ENCODE peak calls at places on chromosomes 5 and 9, in ten cellular contexts. E is AG04450, N is osteocyte, A is GM20000, R is mesothelial cell of epicardium, O is H9, X is RWPE1, Y is brain microvascular endothelial cell, V is body of pancreas, U is natural killer cell. M is an unnamed sample.

GRCh38 chr9:74609671-74610416 is 112.7 kb downstream of the RORB start:
- DNase-seq in N (no peak), R (no peak), O (no peak), U (no peak), X (no peak), Y (no peak), A (no peak), V (no peak), E (no peak), M (peak)

GRCh38 chr5:90590170-90590569 is 31.6 kb downstream of the ADGRV1 start:
- DNase-seq in X (no peak), A (no peak), R (no peak), V (no peak), Y (no peak), O (no peak), N (no peak), E (no peak), U (no peak), M (no peak)

GRCh38 chr5:11251242-11251641 is 490.2 kb upstream of the DAP start:
- DNase-seq in E (no peak), N (no peak), R (no peak), X (peak), Y (no peak), A (no peak), V (no peak), O (no peak), U (no peak), M (peak)

GRCh38 chr9:126515001-126515872 is 98.5 kb upstream of the LMX1B start:
- DNase-seq in U (no peak), R (no peak), V (no peak), A (no peak), Y (no peak), E (no peak), O (no peak), X (no peak), N (no peak), M (no peak)

GRCh38 chr9:127519301-127520166 is 68.2 kb downstream of the LRSAM1 start:
- DNase-seq in N (peak), A (peak), V (no peak), U (peak), O (peak), R (peak), Y (peak), X (peak), E (peak), M (peak)

GRCh38 chr9:120267929-120268328 is 312.0 kb downstream of the CDK5RAP2 start:
- DNase-seq in U (no peak), Y (no peak), V (no peak), O (no peak), R (no peak), A (no peak), E (no peak), X (no peak), N (no peak), M (peak)

GRCh38 chr5:2617461-2617860 is 134.0 kb downstream of the IRX2 start:
- DNase-seq in A (no peak), V (no peak), X (no peak), O (no peak), R (no peak), Y (no peak), N (no peak), E (no peak), U (no peak), M (no peak)

GRCh38 chr9:98657897-98658296 is 50.8 kb downstream of the GABBR2 start:
- DNase-seq in A (no peak), E (no peak), U (no peak), N (no peak), Y (no peak), X (no peak), R (no peak), O (no peak), V (no peak), M (peak)

GRCh38 chr5:55456216-55456895 is 78.4 kb downstream of the PLPP1 start:
- DNase-seq in X (peak), V (no peak), N (no peak), R (no peak), O (no peak), Y (no peak), A (no peak), E (no peak), U (no peak), M (peak)

GRCh38 chr9:133821606-133822438 is 83.7 kb upstream of the SARDH start:
- DNase-seq in E (no peak), Y (no peak), U (no peak), A (peak), N (no peak), X (no peak), O (no peak), R (no peak), V (no peak), M (no peak)

GRCh38 chr9:136201609-136202448 is 3.1 kb downstream of the LHX3 start:
- DNase-seq in A (peak), V (no peak), E (no peak), U (no peak), R (peak), Y (no peak), N (no peak), O (no peak), X (peak), M (no peak)

GRCh38 chr5:32828492-32828891 is 117.4 kb downstream of the NPR3 start:
- DNase-seq in O (no peak), N (no peak), R (no peak), X (no peak), Y (no peak), U (no peak), A (no peak), V (no peak), E (no peak), M (no peak)

GRCh38 chr5:481347-481746 is 38.4 kb downstream of the EXOC3 start:
- DNase-seq in O (no peak), E (no peak), V (no peak), R (no peak), Y (no peak), U (no peak), A (no peak), X (no peak), N (no peak), M (no peak)

GRCh38 chr5:68333649-68334549 is 118.3 kb downstream of the PIK3R1 start:
- DNase-seq in V (no peak), E (peak), Y (peak), U (no peak), O (no peak), X (peak), N (no peak), R (no peak), A (no peak), M (peak)

GRCh38 chr5:36666304-36666703 is 59.9 kb downstream of the SLC1A3 start:
- DNase-seq in X (no peak), O (no peak), A (no peak), N (no peak), Y (no peak), U (no peak), R (no peak), E (no peak), V (no peak), M (no peak)

GRCh38 chr9:137731947-137732813 is 113.4 kb downstream of the EHMT1 start:
- DNase-seq in O (peak), R (no peak), N (no peak), A (no peak), Y (no peak), X (no peak), V (no peak), U (no peak), E (no peak), M (no peak)

GRCh38 chr9:113220467-113221002 is 542 bp downstream of the FKBP15 start:
- DNase-seq in X (peak), E (no peak), U (peak), A (no peak), V (no peak), N (no peak), O (no peak), R (no peak), Y (no peak), M (peak)

GRCh38 chr9:107637421-107638420 is 148.2 kb upstream of the KLF4 start:
- DNase-seq in R (peak), U (no peak), E (peak), X (peak), Y (peak), O (peak), A (peak), V (peak), N (peak), M (no peak)

GRCh38 chr5:168651654-168652053 is 72.5 kb upstream of the PANK3 start:
- DNase-seq in A (no peak), X (peak), U (no peak), Y (peak), E (no peak), O (no peak), N (no peak), R (no peak), V (no peak), M (peak)

GRCh38 chr9:77977210-77977611 is 54.4 kb downstream of the GNAQ start:
- DNase-seq in E (no peak), A (peak), U (peak), Y (peak), X (no peak), R (no peak), O (peak), V (peak), N (no peak), M (peak)

GRCh38 chr5:137192293-137192743 is 306.8 kb downstream of the SPOCK1 start:
- DNase-seq in R (no peak), Y (no peak), A (no peak), V (no peak), O (no peak), E (no peak), N (no peak), X (peak), U (no peak), M (peak)

GRCh38 chr5:44454002-44454401 is 64.8 kb upstream of the FGF10 start:
- DNase-seq in R (no peak), E (no peak), A (no peak), N (no peak), O (peak), V (no peak), U (no peak), Y (no peak), X (no peak), M (no peak)

GRCh38 chr9:91949946-91950664 is at the start of gene ROR2:
- DNase-seq in V (peak), X (peak), U (peak), R (peak), E (no peak), Y (no peak), N (peak), A (peak), O (peak), M (no peak)

GRCh38 chr5:135313946-135314345 is 85.1 kb downstream of the MACROH2A1 start:
- DNase-seq in E (no peak), X (no peak), N (peak), V (no peak), O (peak), Y (no peak), A (no peak), R (no peak), U (no peak), M (no peak)

GRCh38 chr9:98231770-98232478 is 23.5 kb downstream of the TBC1D2 start:
- DNase-seq in U (no peak), R (no peak), E (peak), O (no peak), A (no peak), N (no peak), X (peak), Y (peak), V (no peak), M (peak)

GRCh38 chr5:122151640-122152039 is 22.3 kb downstream of the ZNF474 start:
- DNase-seq in X (peak), V (no peak), Y (peak), A (no peak), N (no peak), R (no peak), E (no peak), U (no peak), O (no peak), M (peak)

GRCh38 chr5:40165789-40166728 is 513.7 kb upstream of the PTGER4 start:
- DNase-seq in O (peak), N (no peak), R (no peak), A (no peak), V (no peak), U (no peak), X (no peak), Y (peak), E (no peak), M (peak)

GRCh38 chr9:97510797-97511761 is 9.6 kb downstream of the TMOD1 start:
- DNase-seq in O (peak), R (no peak), E (peak), V (no peak), X (no peak), U (no peak), N (peak), Y (peak), A (peak), M (peak)

GRCh38 chr5:158482201-158482600 is 617.5 kb downstream of the EBF1 start:
- DNase-seq in E (no peak), U (no peak), X (no peak), Y (no peak), N (no peak), O (no peak), V (no peak), A (no peak), R (no peak), M (no peak)

GRCh38 chr9:137268538-137269201 is 8.9 kb upstream of the TOR4A start:
- DNase-seq in N (no peak), X (no peak), O (no peak), A (no peak), Y (peak), V (no peak), E (no peak), R (no peak), U (no peak), M (no peak)

GRCh38 chr9:116344416-116344815 is 190.8 kb downstream of the PAPPA start:
- DNase-seq in E (no peak), V (no peak), U (no peak), X (no peak), Y (no peak), O (no peak), N (no peak), A (no peak), R (no peak), M (no peak)

GRCh38 chr5:81820315-81820636 is 69.4 kb upstream of the SSBP2 start:
- DNase-seq in N (no peak), R (no peak), E (no peak), A (no peak), Y (no peak), U (no peak), O (no peak), X (no peak), V (no peak), M (no peak)

GRCh38 chr9:71250626-71251025 is 129.2 kb upstream of the TRPM3 start:
- DNase-seq in R (no peak), E (no peak), X (no peak), U (no peak), A (no peak), Y (no peak), V (no peak), N (no peak), O (peak), M (no peak)

GRCh38 chr5:75338408-75338807 is 1.4 kb downstream of the HMGCR start:
- DNase-seq in N (no peak), V (no peak), R (no peak), Y (no peak), U (no peak), E (no peak), O (no peak), A (no peak), X (no peak), M (no peak)

GRCh38 chr5:75335486-75335885 is 1.5 kb upstream of the HMGCR start:
- DNase-seq in N (no peak), V (no peak), X (no peak), R (no peak), O (no peak), Y (no peak), A (no peak), E (no peak), U (no peak), M (no peak)

GRCh38 chr5:75335952-75336624 is 932 bp upstream of the HMGCR start:
- DNase-seq in E (peak), R (no peak), A (peak), O (no peak), X (peak), Y (peak), V (peak), U (no peak), N (no peak), M (peak)

GRCh38 chr5:75337366-75338021 is 474 bp downstream of the HMGCR start:
- DNase-seq in N (peak), V (no peak), Y (no peak), R (peak), O (no peak), A (peak), X (no peak), U (no peak), E (no peak), M (peak)

GRCh38 chr5:75336625-75337336 is at the start of gene HMGCR:
- DNase-seq in X (peak), U (peak), V (peak), N (peak), E (peak), O (peak), R (peak), A (peak), Y (peak), M (peak)
- TF ChIP-seq CTCF in X (peak), U (no peak), V (no peak), N (no peak), E (no peak), O (peak), R (no peak), A (peak), Y (peak), M (no peak)

GRCh38 chr9:112086627-112087026 is 88.5 kb downstream of the SUSD1 start:
- DNase-seq in Y (no peak), R (no peak), A (no peak), E (no peak), N (no peak), U (no peak), V (no peak), X (peak), O (no peak), M (peak)
- TF ChIP-seq CTCF in Y (peak), R (peak), A (peak), E (peak), N (peak), U (peak), V (peak), X (peak), O (peak), M (peak)

DNA sequence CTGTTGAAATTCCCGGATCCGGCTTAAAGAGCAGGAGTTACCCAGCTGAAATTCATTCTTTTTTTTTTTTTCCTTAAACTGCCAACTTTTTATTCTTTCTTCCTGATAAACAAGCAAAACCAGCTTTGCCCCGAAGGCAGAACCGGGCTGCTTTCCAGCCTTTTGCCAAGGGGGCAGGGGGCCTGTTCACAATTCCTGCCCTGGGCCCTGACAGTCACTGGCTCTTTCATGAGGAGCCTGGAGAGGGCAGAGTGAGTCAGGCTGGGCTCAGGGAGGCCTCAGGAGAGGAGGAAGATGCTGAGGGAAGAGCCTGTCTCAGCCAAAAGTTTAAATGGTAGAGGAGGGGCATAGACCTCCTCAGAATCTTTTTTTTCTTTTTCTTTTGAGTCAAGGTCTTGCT is 4.8 kb downstream of the GLIPR2 start:
- DNase-seq in X (no peak), A (no peak), Y (no peak), V (no peak), U (no peak), O (peak), N (no peak), R (no peak), E (no peak), M (peak)
- TF ChIP-seq CTCF in X (no peak), A (no peak), Y (peak), V (no peak), U (no peak), O (peak), N (peak), R (no peak), E (peak), M (peak)

DNA sequence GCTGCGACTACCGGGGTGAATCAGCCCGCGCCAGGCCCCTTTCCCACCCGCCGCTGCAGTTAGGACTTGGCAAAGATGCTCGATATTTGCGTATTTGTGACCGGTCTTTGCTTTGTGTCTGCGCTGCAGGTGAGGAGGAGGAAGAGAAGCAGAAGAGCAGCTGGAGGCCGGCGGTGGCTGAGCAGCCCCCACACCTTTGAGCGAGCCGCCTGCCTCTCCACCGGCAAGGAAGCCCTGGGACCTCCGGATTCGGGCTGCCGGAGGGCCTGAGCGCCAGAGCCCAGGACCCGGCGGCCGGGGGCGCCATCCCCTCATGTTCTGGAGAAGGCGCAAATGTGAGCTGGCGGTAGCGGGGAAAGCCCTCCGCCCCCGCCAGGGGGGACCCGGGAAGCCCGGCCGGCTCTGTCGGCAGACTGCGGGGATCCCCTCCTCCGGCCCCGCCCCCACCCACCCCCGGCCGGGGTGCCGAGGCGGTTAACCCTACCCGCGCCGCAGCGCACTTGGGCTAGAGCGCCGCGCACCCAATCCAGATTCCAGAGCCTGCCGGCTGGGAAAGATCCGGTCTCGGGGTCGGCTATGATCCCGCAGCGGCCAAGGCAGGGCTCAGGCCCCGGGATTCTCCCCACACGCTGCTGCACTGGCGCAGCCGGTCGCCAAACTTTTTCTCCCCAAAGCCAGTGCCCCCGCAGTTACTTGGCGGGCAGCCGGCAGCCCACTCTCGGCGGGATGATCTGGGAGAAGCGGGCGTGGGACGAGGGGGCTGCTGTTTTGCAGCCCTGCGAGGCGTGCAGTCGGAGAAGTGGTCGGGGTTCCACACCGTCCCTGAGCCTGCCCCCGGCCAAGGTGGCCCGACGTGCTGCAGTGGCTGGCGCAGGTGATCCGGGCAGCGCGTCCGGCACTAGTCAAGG is 800 bp upstream of the KCNN2 start:
- DNase-seq in A (peak), O (peak), U (no peak), E (no peak), N (no peak), Y (no peak), V (peak), X (peak), R (peak), M (no peak)
- TF ChIP-seq CTCF in A (peak), O (peak), U (no peak), E (peak), N (peak), Y (no peak), V (peak), X (no peak), R (peak), M (no peak)

GRCh38 chr5:31329722-31330121 is 136.2 kb downstream of the CDH6 start:
- DNase-seq in R (no peak), V (no peak), X (no peak), Y (no peak), E (no peak), U (no peak), O (no peak), A (no peak), N (no peak), M (no peak)
- TF ChIP-seq CTCF in R (no peak), V (no peak), X (no peak), Y (no peak), E (peak), U (no peak), O (no peak), A (no peak), N (no peak), M (no peak)

DNA sequence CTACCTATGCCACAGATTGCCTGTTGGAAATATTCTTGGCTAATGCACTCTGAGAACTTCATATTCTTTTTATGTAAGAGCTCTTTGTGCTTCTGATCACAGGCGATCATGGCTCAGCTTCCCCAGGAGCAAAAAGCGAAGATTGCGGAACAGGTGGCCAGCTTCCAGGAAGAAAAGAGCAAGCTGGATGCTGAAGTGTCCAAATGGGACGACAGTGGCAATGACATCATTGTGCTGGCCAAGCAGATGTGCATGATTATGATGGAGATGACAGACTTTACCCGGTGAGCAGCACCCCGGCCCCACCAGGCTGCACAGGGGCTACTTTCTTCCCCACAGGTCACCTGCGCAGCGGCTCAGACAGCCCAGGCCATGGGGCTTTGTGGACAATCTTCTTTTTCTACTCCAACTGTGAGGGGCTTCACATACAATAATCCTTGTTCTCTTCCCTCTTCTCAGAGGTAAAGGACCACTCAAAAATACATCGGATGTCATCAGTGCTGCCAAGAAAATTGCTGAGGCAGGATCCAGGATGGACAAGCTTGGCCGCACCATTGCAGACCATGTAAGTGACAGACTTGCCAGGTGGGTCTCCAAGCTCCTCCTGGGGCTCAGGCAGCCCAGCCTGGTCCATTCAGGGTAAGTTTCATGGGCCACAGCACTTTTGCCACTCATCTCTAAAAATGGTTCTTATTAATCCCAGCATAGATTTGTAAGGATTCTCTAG is 55.4 kb upstream of the LRRTM2 start:
- DNase-seq in N (peak), U (no peak), Y (no peak), V (no peak), X (no peak), E (no peak), A (no peak), R (no peak), O (no peak), M (no peak)
- TF ChIP-seq CTCF in N (no peak), U (no peak), Y (no peak), V (no peak), X (no peak), E (no peak), A (no peak), R (no peak), O (no peak), M (no peak)

M was measured in MCF 10A.